ENCODE peak calls at places on chromosomes 12 and 14, in nine cellular contexts. One of them, this sample, is unnamed.

GRCh38 chr14:65237956-65238355 is 135.6 kb upstream of the MAX start:
- DNase-seq in aorta: no peak
- DNase-seq in astrocyte: no peak
- DNase-seq in iPS DF 6.9: no peak
- DNase-seq in OCI-LY7: no peak
- DNase-seq in H7: no peak
- DNase-seq in fibroblast of pulmonary artery: peak
- DNase-seq in HAP-1: no peak
- DNase-seq in spleen: no peak
- DNase-seq in this sample: no peak

GRCh38 chr12:91551927-91552326 is 369.3 kb upstream of the DCN start:
- DNase-seq in aorta: no peak
- DNase-seq in astrocyte: no peak
- DNase-seq in iPS DF 6.9: no peak
- DNase-seq in OCI-LY7: no peak
- DNase-seq in H7: no peak
- DNase-seq in fibroblast of pulmonary artery: no peak
- DNase-seq in HAP-1: no peak
- DNase-seq in spleen: no peak
- DNase-seq in this sample: no peak

GRCh38 chr12:95200128-95200973 is 16.9 kb downstream of the FGD6 start:
- DNase-seq in aorta: no peak
- DNase-seq in astrocyte: no peak
- DNase-seq in iPS DF 6.9: no peak
- DNase-seq in OCI-LY7: no peak
- DNase-seq in H7: no peak
- DNase-seq in fibroblast of pulmonary artery: peak
- DNase-seq in HAP-1: no peak
- DNase-seq in spleen: no peak
- DNase-seq in this sample: no peak

GRCh38 chr14:46580941-46581671 is 70.5 kb downstream of the RPL10L start:
- DNase-seq in aorta: no peak
- DNase-seq in astrocyte: peak
- DNase-seq in iPS DF 6.9: peak
- DNase-seq in OCI-LY7: peak
- DNase-seq in H7: peak
- DNase-seq in fibroblast of pulmonary artery: peak
- DNase-seq in HAP-1: peak
- DNase-seq in spleen: no peak
- DNase-seq in this sample: no peak

GRCh38 chr12:89325495-89325894 is 26.8 kb downstream of the DUSP6 start:
- DNase-seq in aorta: no peak
- DNase-seq in astrocyte: no peak
- DNase-seq in iPS DF 6.9: no peak
- DNase-seq in OCI-LY7: no peak
- DNase-seq in H7: no peak
- DNase-seq in fibroblast of pulmonary artery: no peak
- DNase-seq in HAP-1: no peak
- DNase-seq in spleen: no peak
- DNase-seq in this sample: no peak

GRCh38 chr12:120301962-120302815 is at the start of gene SIRT4:
- DNase-seq in aorta: peak
- DNase-seq in astrocyte: peak
- DNase-seq in iPS DF 6.9: no peak
- DNase-seq in OCI-LY7: peak
- DNase-seq in H7: peak
- DNase-seq in fibroblast of pulmonary artery: peak
- DNase-seq in HAP-1: peak
- DNase-seq in spleen: peak
- DNase-seq in this sample: peak

GRCh38 chr14:74955229-74955999 is at the start of gene PGF:
- DNase-seq in aorta: peak
- DNase-seq in astrocyte: no peak
- DNase-seq in iPS DF 6.9: no peak
- DNase-seq in OCI-LY7: no peak
- DNase-seq in H7: peak
- DNase-seq in fibroblast of pulmonary artery: peak
- DNase-seq in HAP-1: peak
- DNase-seq in spleen: peak
- DNase-seq in this sample: peak

GRCh38 chr12:96194901-96195844 is 998 bp downstream of the ELK3 start:
- DNase-seq in aorta: no peak
- DNase-seq in astrocyte: peak
- DNase-seq in iPS DF 6.9: no peak
- DNase-seq in OCI-LY7: peak
- DNase-seq in H7: peak
- DNase-seq in fibroblast of pulmonary artery: peak
- DNase-seq in HAP-1: peak
- DNase-seq in spleen: peak
- DNase-seq in this sample: peak

GRCh38 chr14:94682736-94683135 is 70.5 kb downstream of the SERPINA3 start:
- DNase-seq in aorta: peak
- DNase-seq in astrocyte: no peak
- DNase-seq in iPS DF 6.9: no peak
- DNase-seq in OCI-LY7: no peak
- DNase-seq in H7: no peak
- DNase-seq in fibroblast of pulmonary artery: no peak
- DNase-seq in HAP-1: no peak
- DNase-seq in spleen: peak
- DNase-seq in this sample: no peak

GRCh38 chr14:103185051-103186027 is 62.1 kb downstream of the TNFAIP2 start:
- DNase-seq in aorta: no peak
- DNase-seq in astrocyte: peak
- DNase-seq in iPS DF 6.9: no peak
- DNase-seq in OCI-LY7: peak
- DNase-seq in H7: peak
- DNase-seq in fibroblast of pulmonary artery: peak
- DNase-seq in HAP-1: peak
- DNase-seq in spleen: no peak
- DNase-seq in this sample: no peak

GRCh38 chr14:59870277-59871165 is at the start of gene RTN1:
- DNase-seq in aorta: peak
- DNase-seq in astrocyte: peak
- DNase-seq in iPS DF 6.9: no peak
- DNase-seq in OCI-LY7: no peak
- DNase-seq in H7: peak
- DNase-seq in fibroblast of pulmonary artery: peak
- DNase-seq in HAP-1: peak
- DNase-seq in spleen: peak
- DNase-seq in this sample: no peak
- H3K4me3 ChIP-seq in aorta: peak
- H3K4me3 ChIP-seq in astrocyte: peak
- H3K4me3 ChIP-seq in iPS DF 6.9: peak
- H3K4me3 ChIP-seq in OCI-LY7: peak
- H3K4me3 ChIP-seq in H7: peak
- H3K4me3 ChIP-seq in fibroblast of pulmonary artery: peak
- H3K4me3 ChIP-seq in HAP-1: peak
- H3K4me3 ChIP-seq in spleen: peak
- H3K4me3 ChIP-seq in this sample: peak

DNA sequence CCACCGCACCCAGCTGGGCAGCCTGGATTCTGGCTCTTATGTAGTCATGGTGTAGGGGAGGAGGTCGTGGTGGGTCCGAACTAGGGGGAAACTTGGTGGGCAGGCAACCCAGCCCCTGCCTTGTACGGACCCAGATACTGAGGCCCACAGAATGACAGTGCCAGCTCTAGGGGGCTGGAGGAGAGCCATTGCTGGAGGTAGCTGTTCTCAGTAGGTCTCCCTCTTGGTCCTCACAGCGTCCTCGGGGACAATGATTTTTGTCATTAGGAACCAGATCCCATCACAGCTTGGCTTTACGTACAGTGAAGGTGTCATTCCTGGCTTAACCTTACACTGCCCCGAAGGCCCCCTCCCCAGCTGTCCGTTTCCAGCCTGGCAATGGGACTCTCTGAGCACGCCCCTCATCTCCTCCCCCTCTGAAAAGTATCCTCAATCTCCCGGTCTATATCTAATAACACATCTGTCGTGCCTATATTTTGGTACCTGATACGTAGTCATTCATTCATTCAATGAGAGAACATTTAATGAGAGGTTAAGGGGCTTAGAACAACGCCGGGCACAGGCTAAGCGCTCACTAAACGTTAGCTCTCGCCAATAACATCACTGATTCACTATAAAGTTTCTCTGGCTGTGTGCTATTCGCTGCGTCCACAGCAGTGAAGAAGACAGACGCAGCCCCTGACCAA is 619 bp upstream of the DYNC1H1 start:
- DNase-seq in aorta: no peak
- DNase-seq in astrocyte: no peak
- DNase-seq in iPS DF 6.9: no peak
- DNase-seq in OCI-LY7: no peak
- DNase-seq in H7: no peak
- DNase-seq in fibroblast of pulmonary artery: no peak
- DNase-seq in HAP-1: no peak
- DNase-seq in spleen: no peak
- DNase-seq in this sample: no peak
- H3K4me3 ChIP-seq in aorta: no peak
- H3K4me3 ChIP-seq in astrocyte: peak
- H3K4me3 ChIP-seq in iPS DF 6.9: peak
- H3K4me3 ChIP-seq in OCI-LY7: peak
- H3K4me3 ChIP-seq in H7: peak
- H3K4me3 ChIP-seq in fibroblast of pulmonary artery: no peak
- H3K4me3 ChIP-seq in HAP-1: peak
- H3K4me3 ChIP-seq in spleen: no peak
- H3K4me3 ChIP-seq in this sample: peak

DNA sequence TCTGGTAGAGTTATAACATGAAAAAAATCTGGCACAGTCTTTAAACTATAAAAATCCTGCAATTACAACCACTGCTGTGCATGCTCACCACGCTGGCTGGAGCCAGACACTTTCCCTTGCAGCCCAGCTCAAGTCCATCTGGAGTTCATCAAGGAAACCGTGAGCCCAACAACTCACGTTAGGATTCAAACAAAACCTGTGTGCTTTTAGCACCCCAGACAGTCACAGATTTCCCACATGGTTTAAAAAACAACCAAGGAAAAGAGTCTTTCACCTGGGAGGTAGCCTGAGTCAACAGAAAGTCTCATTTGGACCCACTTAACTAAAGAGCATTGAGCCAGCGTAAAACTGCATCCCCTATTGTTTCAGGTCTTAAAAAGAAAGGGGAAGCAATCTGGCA is 4.7 kb downstream of the LRIG3 start:
- DNase-seq in aorta: no peak
- DNase-seq in astrocyte: peak
- DNase-seq in iPS DF 6.9: no peak
- DNase-seq in OCI-LY7: no peak
- DNase-seq in H7: peak
- DNase-seq in fibroblast of pulmonary artery: peak
- DNase-seq in HAP-1: no peak
- DNase-seq in spleen: no peak
- DNase-seq in this sample: no peak
- H3K4me3 ChIP-seq in aorta: no peak
- H3K4me3 ChIP-seq in astrocyte: peak
- H3K4me3 ChIP-seq in iPS DF 6.9: no peak
- H3K4me3 ChIP-seq in OCI-LY7: no peak
- H3K4me3 ChIP-seq in H7: peak
- H3K4me3 ChIP-seq in fibroblast of pulmonary artery: peak
- H3K4me3 ChIP-seq in HAP-1: no peak
- H3K4me3 ChIP-seq in spleen: no peak
- H3K4me3 ChIP-seq in this sample: no peak

GRCh38 chr14:35553808-35554207 is 19.8 kb downstream of the INSM2 start:
- DNase-seq in aorta: no peak
- DNase-seq in astrocyte: peak
- DNase-seq in iPS DF 6.9: no peak
- DNase-seq in OCI-LY7: no peak
- DNase-seq in H7: no peak
- DNase-seq in fibroblast of pulmonary artery: peak
- DNase-seq in HAP-1: no peak
- DNase-seq in spleen: no peak
- DNase-seq in this sample: no peak

GRCh38 chr14:35557221-35557747 is 23.3 kb downstream of the INSM2 start:
- DNase-seq in aorta: no peak
- DNase-seq in astrocyte: no peak
- DNase-seq in iPS DF 6.9: no peak
- DNase-seq in OCI-LY7: no peak
- DNase-seq in H7: no peak
- DNase-seq in fibroblast of pulmonary artery: no peak
- DNase-seq in HAP-1: no peak
- DNase-seq in spleen: no peak
- DNase-seq in this sample: no peak

GRCh38 chr14:35556548-35556947 is 22.6 kb downstream of the INSM2 start:
- DNase-seq in aorta: no peak
- DNase-seq in astrocyte: no peak
- DNase-seq in iPS DF 6.9: no peak
- DNase-seq in OCI-LY7: no peak
- DNase-seq in H7: no peak
- DNase-seq in fibroblast of pulmonary artery: no peak
- DNase-seq in HAP-1: no peak
- DNase-seq in spleen: no peak
- DNase-seq in this sample: no peak

DNA sequence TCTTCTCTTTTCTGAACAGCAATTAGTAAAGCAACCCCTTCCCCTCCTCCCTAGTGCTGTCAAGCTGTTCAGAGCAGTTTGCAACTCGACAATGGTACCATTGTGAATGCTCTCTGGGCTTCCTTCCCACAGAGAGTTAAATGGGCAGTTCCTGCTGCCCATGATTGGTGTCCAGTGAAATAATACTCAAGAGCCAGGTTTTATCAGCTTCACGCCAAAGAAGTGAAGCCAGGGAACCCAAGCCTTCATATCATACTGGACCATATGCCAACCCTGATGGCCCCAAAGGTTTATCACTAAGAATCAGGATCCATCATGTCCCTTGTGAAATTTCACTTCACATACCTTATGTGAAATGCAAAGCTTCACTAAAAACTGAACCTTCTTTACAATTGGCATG is 24.7 kb downstream of the INSM2 start:
- DNase-seq in aorta: no peak
- DNase-seq in astrocyte: no peak
- DNase-seq in iPS DF 6.9: peak
- DNase-seq in OCI-LY7: no peak
- DNase-seq in H7: peak
- DNase-seq in fibroblast of pulmonary artery: no peak
- DNase-seq in HAP-1: no peak
- DNase-seq in spleen: no peak
- DNase-seq in this sample: no peak
- H3K4me3 ChIP-seq in aorta: no peak
- H3K4me3 ChIP-seq in astrocyte: no peak
- H3K4me3 ChIP-seq in iPS DF 6.9: no peak
- H3K4me3 ChIP-seq in OCI-LY7: no peak
- H3K4me3 ChIP-seq in H7: no peak
- H3K4me3 ChIP-seq in fibroblast of pulmonary artery: no peak
- H3K4me3 ChIP-seq in HAP-1: no peak
- H3K4me3 ChIP-seq in spleen: no peak
- H3K4me3 ChIP-seq in this sample: no peak

DNA sequence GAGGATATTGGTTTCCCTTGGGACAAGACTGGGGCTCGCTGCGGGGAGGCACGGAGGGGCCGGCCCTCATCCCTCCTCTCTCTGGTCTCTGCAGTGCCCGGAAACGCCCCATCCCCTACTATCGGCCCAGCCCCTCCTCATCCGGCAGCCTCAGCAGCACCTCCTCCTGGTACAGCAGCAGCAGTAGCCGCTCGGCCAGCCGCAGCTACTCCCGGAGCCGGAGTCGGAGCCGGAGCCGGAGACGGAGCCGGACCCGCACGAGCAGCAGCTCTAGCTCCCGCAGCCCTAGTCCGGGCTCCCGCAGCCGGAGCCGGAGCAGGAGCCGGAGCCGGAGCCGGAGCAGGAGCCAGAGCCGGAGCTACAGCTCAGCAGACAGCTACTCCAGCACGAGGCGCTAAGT is 22.3 kb upstream of the HSPB8 start:
- DNase-seq in aorta: peak
- DNase-seq in astrocyte: no peak
- DNase-seq in iPS DF 6.9: no peak
- DNase-seq in OCI-LY7: no peak
- DNase-seq in H7: peak
- DNase-seq in fibroblast of pulmonary artery: no peak
- DNase-seq in HAP-1: no peak
- DNase-seq in spleen: peak
- DNase-seq in this sample: no peak
- H3K4me3 ChIP-seq in aorta: no peak
- H3K4me3 ChIP-seq in astrocyte: no peak
- H3K4me3 ChIP-seq in iPS DF 6.9: no peak
- H3K4me3 ChIP-seq in OCI-LY7: no peak
- H3K4me3 ChIP-seq in H7: no peak
- H3K4me3 ChIP-seq in fibroblast of pulmonary artery: no peak
- H3K4me3 ChIP-seq in HAP-1: no peak
- H3K4me3 ChIP-seq in spleen: no peak
- H3K4me3 ChIP-seq in this sample: no peak